ENCODE peak calls at places on chromosomes 6 and 20, in nine cellular contexts. H is sigmoid colon, C is stomach, B is transverse colon, S is K562, F is breast epithelium, Q is HepG2, J is suprapubic skin, R is vagina. K is an unnamed sample.

GRCh38 chr6:33761922-33762629 is 15.4 kb upstream of the IP6K3 start:
- DNase-seq in J (no peak), F (peak), Q (peak), B (peak), S (peak), C (peak), R (no peak), H (peak), K (no peak)

GRCh38 chr6:148200302-148200701 is 142.3 kb upstream of the SASH1 start:
- DNase-seq in C (peak), J (no peak), S (peak), F (no peak), B (no peak), R (no peak), H (no peak), Q (no peak), K (no peak)

GRCh38 chr20:44714701-44715494 is at the start of gene CCN5:
- DNase-seq in R (no peak), S (peak), Q (peak), B (peak), J (peak), F (peak), H (peak), C (peak), K (no peak)

GRCh38 chr6:3359091-3359752 is 97.6 kb downstream of the SLC22A23 start:
- DNase-seq in H (peak), S (no peak), C (no peak), Q (no peak), R (no peak), J (no peak), B (no peak), F (no peak), K (no peak)

GRCh38 chr6:150753404-150754184 is 111.9 kb upstream of the MTHFD1L start:
- DNase-seq in J (no peak), S (no peak), Q (no peak), B (no peak), H (no peak), F (no peak), C (no peak), R (no peak), K (no peak)

GRCh38 chr6:107622269-107622668 is 132.4 kb downstream of the SOBP start:
- DNase-seq in S (no peak), J (no peak), H (no peak), Q (no peak), C (no peak), F (no peak), R (no peak), B (no peak), K (no peak)

GRCh38 chr20:22341508-22341907 is 242.9 kb downstream of the FOXA2 start:
- DNase-seq in B (no peak), C (no peak), J (no peak), F (no peak), H (no peak), S (peak), Q (peak), R (no peak), K (no peak)

GRCh38 chr6:35094183-35094582 is 47.0 kb downstream of the TCP11 start:
- DNase-seq in J (no peak), S (no peak), H (no peak), F (no peak), B (no peak), R (no peak), C (no peak), Q (no peak), K (no peak)

GRCh38 chr6:135331002-135331401 is 149.9 kb downstream of the MYB start:
- DNase-seq in R (no peak), S (no peak), F (no peak), B (no peak), H (no peak), J (no peak), Q (no peak), C (no peak), K (no peak)

GRCh38 chr6:37651991-37652390 is 45.7 kb downstream of the MDGA1 start:
- DNase-seq in J (no peak), S (no peak), F (no peak), R (no peak), Q (no peak), B (no peak), C (no peak), H (no peak), K (no peak)

GRCh38 chr6:34656378-34657036 is 40.1 kb downstream of the ILRUN start:
- DNase-seq in R (no peak), C (peak), B (peak), S (peak), Q (peak), H (no peak), F (no peak), J (no peak), K (no peak)

GRCh38 chr6:113396644-113397201 is 460.4 kb upstream of the MARCKS start:
- DNase-seq in S (no peak), C (peak), H (no peak), J (no peak), B (no peak), Q (no peak), R (no peak), F (no peak), K (no peak)

GRCh38 chr6:26196846-26197683 is 109.8 kb downstream of the HFE start:
- DNase-seq in C (peak), Q (peak), J (no peak), H (peak), F (no peak), S (peak), R (no peak), B (peak), K (peak)

GRCh38 chr6:18047406-18047805 is 60.0 kb upstream of the KIF13A start:
- DNase-seq in J (no peak), Q (no peak), S (no peak), F (no peak), R (no peak), H (no peak), B (no peak), C (no peak), K (no peak)

GRCh38 chr20:47351643-47352331 is 4.7 kb downstream of the ZMYND8 start:
- DNase-seq in R (no peak), F (no peak), Q (no peak), H (no peak), S (peak), B (no peak), J (no peak), C (no peak), K (no peak)
- TF ChIP-seq POLR2AphosphoS5 in R (no peak), F (no peak), Q (peak), H (no peak), S (no peak), B (no peak), J (no peak), C (no peak), K (no peak)

DNA sequence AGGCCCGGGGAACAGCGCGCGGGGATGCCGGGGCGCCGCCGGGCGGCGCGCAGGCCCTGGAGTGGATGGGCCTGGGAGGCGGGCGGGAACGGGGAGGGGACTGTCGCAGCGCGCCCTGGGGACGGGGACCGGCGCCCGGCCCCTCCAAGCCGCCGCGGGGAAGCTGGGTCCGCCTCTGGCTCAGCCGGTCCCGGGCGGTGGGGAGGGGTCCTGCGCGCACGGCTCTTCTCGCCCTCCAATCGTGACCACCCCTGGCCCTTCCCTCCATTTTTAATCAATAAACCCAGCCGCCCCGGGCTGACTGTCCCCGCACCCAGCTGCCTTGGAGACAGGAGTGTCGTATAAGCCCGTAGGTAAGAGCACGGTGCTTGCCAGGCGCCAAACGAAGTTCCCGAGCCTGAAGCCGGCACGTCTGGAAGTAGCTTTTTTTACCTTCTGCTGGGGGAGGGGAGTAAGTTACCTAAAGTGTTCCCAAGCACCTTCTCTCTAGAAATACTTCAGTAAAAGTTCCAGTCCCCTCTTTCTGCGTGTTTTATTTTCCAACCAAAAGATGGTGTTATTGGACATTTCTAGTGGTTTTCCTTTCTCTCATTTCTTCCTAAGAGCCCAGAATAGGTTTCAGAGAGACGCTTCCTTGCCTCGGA is 780 bp upstream of the TAF4 start:
- DNase-seq in H (no peak), B (peak), F (peak), Q (peak), C (peak), S (peak), R (no peak), J (no peak), K (peak)
- TF ChIP-seq POLR2A in H (no peak), B (peak), F (no peak), Q (no peak), C (no peak), S (peak), R (no peak), J (no peak), K (no peak)

DNA sequence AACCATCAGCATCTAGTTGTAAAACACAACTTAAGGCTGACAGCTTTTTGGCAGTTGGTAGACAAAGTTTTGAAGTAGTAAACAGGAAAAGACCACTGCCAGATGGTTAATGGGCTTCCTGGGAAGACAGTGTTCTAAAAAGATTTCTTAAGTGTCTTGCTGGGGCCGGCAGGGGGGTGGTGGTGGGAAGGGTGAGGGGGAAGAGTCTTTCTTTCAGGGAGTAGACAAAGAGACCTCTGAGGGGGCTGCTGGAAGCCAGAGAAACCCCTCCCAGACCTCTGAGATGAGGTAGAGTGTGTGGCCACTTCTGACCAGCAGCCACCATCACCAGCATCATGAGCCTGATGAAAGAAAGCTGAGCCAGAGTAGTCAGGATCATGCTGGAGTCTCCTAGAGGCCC is 784.9 kb downstream of the TENT5A start:
- DNase-seq in R (no peak), B (no peak), J (no peak), S (no peak), H (no peak), Q (no peak), F (no peak), C (no peak), K (no peak)
- TF ChIP-seq POLR2AphosphoS5 in R (no peak), B (no peak), J (no peak), S (no peak), H (no peak), Q (no peak), F (no peak), C (no peak), K (no peak)

GRCh38 chr6:122790740-122791679 is 2.0 kb downstream of the SMPDL3A start:
- DNase-seq in R (no peak), F (no peak), Q (peak), C (no peak), H (no peak), J (no peak), B (no peak), S (peak), K (no peak)
- TF ChIP-seq POLR2A in R (no peak), F (no peak), Q (peak), C (no peak), H (no peak), J (no peak), B (peak), S (no peak), K (no peak)

GRCh38 chr20:13936781-13937576 is 53.4 kb downstream of the SEL1L2 start:
- DNase-seq in H (no peak), Q (no peak), J (no peak), S (peak), B (no peak), C (no peak), R (no peak), F (no peak), K (no peak)
- TF ChIP-seq POLR2AphosphoS5 in H (no peak), Q (no peak), J (no peak), S (no peak), B (no peak), C (no peak), R (no peak), F (no peak), K (no peak)

GRCh38 chr6:43267619-43268347 is 24.5 kb downstream of the TTBK1 start:
- DNase-seq in H (no peak), S (peak), J (no peak), B (peak), R (no peak), C (no peak), Q (peak), F (no peak), K (no peak)

GRCh38 chr6:43268782-43269272 is 25.5 kb downstream of the TTBK1 start:
- DNase-seq in H (no peak), F (no peak), J (no peak), Q (no peak), R (no peak), C (no peak), B (no peak), S (no peak), K (no peak)

GRCh38 chr6:43265564-43265963 is 22.3 kb downstream of the TTBK1 start:
- DNase-seq in J (no peak), C (no peak), H (no peak), B (no peak), F (no peak), S (no peak), Q (peak), R (no peak), K (no peak)

GRCh38 chr6:43269273-43270007 is 26.2 kb downstream of the TTBK1 start:
- DNase-seq in H (no peak), F (no peak), J (no peak), C (peak), Q (no peak), R (no peak), B (peak), S (peak), K (no peak)

DNA sequence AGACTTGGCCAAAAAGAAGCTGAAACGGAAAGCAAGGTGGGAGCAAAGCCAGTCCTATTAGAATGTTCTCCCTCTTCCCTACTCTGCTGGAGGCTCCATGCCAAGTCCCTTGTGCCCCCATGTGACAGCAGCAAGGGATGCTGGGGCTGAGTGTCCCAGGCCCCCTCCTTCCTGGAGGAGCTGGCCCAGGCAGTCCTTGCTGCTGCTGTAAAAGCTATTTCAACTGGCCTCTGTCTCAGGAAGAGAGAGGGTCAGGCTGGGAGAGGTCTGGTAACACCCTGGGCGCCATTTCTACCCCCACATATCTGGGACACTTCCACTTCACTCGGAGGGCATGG is 25.0 kb downstream of the TTBK1 start:
- DNase-seq in R (no peak), J (no peak), B (no peak), Q (no peak), F (no peak), S (no peak), C (no peak), H (no peak), K (no peak)
- TF ChIP-seq POLR2A in R (no peak), J (no peak), B (no peak), Q (no peak), F (no peak), S (no peak), C (no peak), H (no peak), K (no peak)

GRCh38 chr6:89321131-89321530 is 6.0 kb upstream of the GABRR2 start:
- DNase-seq in F (no peak), H (no peak), R (no peak), C (no peak), Q (no peak), B (no peak), S (no peak), J (no peak), K (no peak)

GRCh38 chr6:89324304-89324703 is 9.2 kb upstream of the GABRR2 start:
- DNase-seq in B (no peak), C (no peak), J (no peak), F (no peak), R (no peak), H (no peak), Q (no peak), S (no peak), K (no peak)

GRCh38 chr6:89320012-89320559 is 5.0 kb upstream of the GABRR2 start:
- DNase-seq in F (no peak), J (no peak), Q (no peak), H (no peak), R (no peak), S (no peak), C (no peak), B (no peak), K (no peak)

GRCh38 chr6:89323461-89324098 is 8.5 kb upstream of the GABRR2 start:
- DNase-seq in Q (no peak), H (no peak), S (no peak), J (no peak), R (no peak), C (no peak), F (no peak), B (no peak), K (no peak)

DNA sequence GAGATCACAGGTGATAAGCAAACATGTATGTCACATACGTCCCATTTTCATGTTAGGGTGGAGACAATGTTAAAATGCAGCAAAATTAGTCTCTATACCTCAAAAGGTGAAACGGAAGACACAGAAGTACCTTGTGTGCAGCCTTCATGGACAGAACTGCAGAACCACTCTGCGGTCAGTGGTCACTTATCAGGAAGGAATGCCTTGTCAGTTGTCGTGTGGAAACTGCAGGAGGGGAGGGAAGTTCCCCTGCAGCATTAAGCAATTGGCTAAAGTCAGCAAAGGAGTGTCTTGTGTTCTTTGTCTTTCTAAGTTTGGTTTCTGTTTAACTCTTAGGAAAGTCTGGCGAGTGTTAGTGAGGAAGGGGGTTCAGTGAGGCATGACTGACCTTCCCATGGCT is 6.5 kb upstream of the GABRR2 start:
- DNase-seq in F (no peak), S (peak), C (no peak), B (no peak), R (no peak), H (no peak), J (no peak), Q (peak), K (no peak)
- TF ChIP-seq POLR2AphosphoS5 in F (no peak), S (peak), C (no peak), B (no peak), R (no peak), H (no peak), J (no peak), Q (no peak), K (no peak)